ENCODE peak calls at places on chromosome 7, in five cellular contexts. One of them, this sample, is unnamed.

GRCh38 chr7:15503603-15504280 is 58.1 kb downstream of the AGMO start:
- DNase-seq in cardiac fibroblast: peak
- DNase-seq in astrocyte of the hippocampus: no peak
- DNase-seq in NCI-H1105: no peak
- DNase-seq in stimulated activated CD4-positive, alpha-beta T cell treated with anti-CD3 and anti-CD28 coated beads, Interleukin-1b, Interleukin-23, amount 100 ng/mL, for 24 hours: no peak
- DNase-seq in this sample: no peak

GRCh38 chr7:150801242-150801945 is 825 bp downstream of the TMEM176A start:
- DNase-seq in cardiac fibroblast: no peak
- DNase-seq in astrocyte of the hippocampus: no peak
- DNase-seq in NCI-H1105: no peak
- DNase-seq in stimulated activated CD4-positive, alpha-beta T cell treated with anti-CD3 and anti-CD28 coated beads, Interleukin-1b, Interleukin-23, amount 100 ng/mL, for 24 hours: no peak
- DNase-seq in this sample: no peak

GRCh38 chr7:2812831-2813230 is 31.3 kb downstream of the GNA12 start:
- DNase-seq in cardiac fibroblast: peak
- DNase-seq in astrocyte of the hippocampus: no peak
- DNase-seq in NCI-H1105: no peak
- DNase-seq in stimulated activated CD4-positive, alpha-beta T cell treated with anti-CD3 and anti-CD28 coated beads, Interleukin-1b, Interleukin-23, amount 100 ng/mL, for 24 hours: no peak
- DNase-seq in this sample: no peak

GRCh38 chr7:1275685-1276424 is 43.2 kb downstream of the UNCX start:
- DNase-seq in cardiac fibroblast: no peak
- DNase-seq in astrocyte of the hippocampus: peak
- DNase-seq in NCI-H1105: peak
- DNase-seq in stimulated activated CD4-positive, alpha-beta T cell treated with anti-CD3 and anti-CD28 coated beads, Interleukin-1b, Interleukin-23, amount 100 ng/mL, for 24 hours: no peak
- DNase-seq in this sample: no peak

GRCh38 chr7:75806560-75807307 is 6.9 kb downstream of the CCL24 start:
- DNase-seq in cardiac fibroblast: no peak
- DNase-seq in astrocyte of the hippocampus: no peak
- DNase-seq in NCI-H1105: no peak
- DNase-seq in stimulated activated CD4-positive, alpha-beta T cell treated with anti-CD3 and anti-CD28 coated beads, Interleukin-1b, Interleukin-23, amount 100 ng/mL, for 24 hours: no peak
- DNase-seq in this sample: no peak

GRCh38 chr7:105210721-105211205 is 178.0 kb downstream of the SRPK2 start:
- DNase-seq in cardiac fibroblast: no peak
- DNase-seq in astrocyte of the hippocampus: peak
- DNase-seq in NCI-H1105: no peak
- DNase-seq in stimulated activated CD4-positive, alpha-beta T cell treated with anti-CD3 and anti-CD28 coated beads, Interleukin-1b, Interleukin-23, amount 100 ng/mL, for 24 hours: no peak
- DNase-seq in this sample: no peak

GRCh38 chr7:158802535-158803199 is 26.6 kb downstream of the ESYT2 start:
- DNase-seq in cardiac fibroblast: peak
- DNase-seq in astrocyte of the hippocampus: peak
- DNase-seq in NCI-H1105: no peak
- DNase-seq in stimulated activated CD4-positive, alpha-beta T cell treated with anti-CD3 and anti-CD28 coated beads, Interleukin-1b, Interleukin-23, amount 100 ng/mL, for 24 hours: no peak
- DNase-seq in this sample: no peak

GRCh38 chr7:146478975-146479492 is 362.4 kb downstream of the CNTNAP2 start:
- DNase-seq in cardiac fibroblast: no peak
- DNase-seq in astrocyte of the hippocampus: no peak
- DNase-seq in NCI-H1105: no peak
- DNase-seq in stimulated activated CD4-positive, alpha-beta T cell treated with anti-CD3 and anti-CD28 coated beads, Interleukin-1b, Interleukin-23, amount 100 ng/mL, for 24 hours: no peak
- DNase-seq in this sample: no peak

GRCh38 chr7:115707236-115707635 is 323.3 kb downstream of the TFEC start:
- DNase-seq in cardiac fibroblast: peak
- DNase-seq in astrocyte of the hippocampus: peak
- DNase-seq in NCI-H1105: peak
- DNase-seq in stimulated activated CD4-positive, alpha-beta T cell treated with anti-CD3 and anti-CD28 coated beads, Interleukin-1b, Interleukin-23, amount 100 ng/mL, for 24 hours: no peak
- DNase-seq in this sample: no peak

GRCh38 chr7:139619367-139619657 is 95.8 kb downstream of the CLEC2L start:
- DNase-seq in cardiac fibroblast: peak
- DNase-seq in astrocyte of the hippocampus: peak
- DNase-seq in NCI-H1105: no peak
- DNase-seq in stimulated activated CD4-positive, alpha-beta T cell treated with anti-CD3 and anti-CD28 coated beads, Interleukin-1b, Interleukin-23, amount 100 ng/mL, for 24 hours: no peak
- DNase-seq in this sample: no peak

GRCh38 chr7:43647772-43648643 is 65.1 kb downstream of the STK17A start:
- DNase-seq in cardiac fibroblast: peak
- DNase-seq in astrocyte of the hippocampus: peak
- DNase-seq in NCI-H1105: peak
- DNase-seq in stimulated activated CD4-positive, alpha-beta T cell treated with anti-CD3 and anti-CD28 coated beads, Interleukin-1b, Interleukin-23, amount 100 ng/mL, for 24 hours: no peak
- DNase-seq in this sample: no peak

GRCh38 chr7:17521437-17521836 is 223.0 kb downstream of the AHR start:
- DNase-seq in cardiac fibroblast: peak
- DNase-seq in astrocyte of the hippocampus: peak
- DNase-seq in NCI-H1105: no peak
- DNase-seq in stimulated activated CD4-positive, alpha-beta T cell treated with anti-CD3 and anti-CD28 coated beads, Interleukin-1b, Interleukin-23, amount 100 ng/mL, for 24 hours: no peak
- DNase-seq in this sample: no peak

GRCh38 chr7:140638311-140638791 is 2.3 kb downstream of the DENND2A start:
- DNase-seq in cardiac fibroblast: peak
- DNase-seq in astrocyte of the hippocampus: peak
- DNase-seq in NCI-H1105: no peak
- DNase-seq in stimulated activated CD4-positive, alpha-beta T cell treated with anti-CD3 and anti-CD28 coated beads, Interleukin-1b, Interleukin-23, amount 100 ng/mL, for 24 hours: no peak
- DNase-seq in this sample: no peak

GRCh38 chr7:74289660-74290589 is 718 bp downstream of the CLIP2 start:
- DNase-seq in cardiac fibroblast: no peak
- DNase-seq in astrocyte of the hippocampus: peak
- DNase-seq in NCI-H1105: peak
- DNase-seq in stimulated activated CD4-positive, alpha-beta T cell treated with anti-CD3 and anti-CD28 coated beads, Interleukin-1b, Interleukin-23, amount 100 ng/mL, for 24 hours: no peak
- DNase-seq in this sample: no peak

GRCh38 chr7:141416691-141417268 is 134.4 kb upstream of the AGK start:
- DNase-seq in cardiac fibroblast: no peak
- DNase-seq in astrocyte of the hippocampus: no peak
- DNase-seq in NCI-H1105: no peak
- DNase-seq in stimulated activated CD4-positive, alpha-beta T cell treated with anti-CD3 and anti-CD28 coated beads, Interleukin-1b, Interleukin-23, amount 100 ng/mL, for 24 hours: no peak
- DNase-seq in this sample: no peak

GRCh38 chr7:79820387-79820786 is 314.2 kb upstream of the GNAI1 start:
- DNase-seq in cardiac fibroblast: peak
- DNase-seq in astrocyte of the hippocampus: peak
- DNase-seq in NCI-H1105: peak
- DNase-seq in stimulated activated CD4-positive, alpha-beta T cell treated with anti-CD3 and anti-CD28 coated beads, Interleukin-1b, Interleukin-23, amount 100 ng/mL, for 24 hours: no peak
- DNase-seq in this sample: peak

GRCh38 chr7:80362677-80363076 is 149.2 kb downstream of the GNAT3 start:
- DNase-seq in cardiac fibroblast: peak
- DNase-seq in astrocyte of the hippocampus: no peak
- DNase-seq in NCI-H1105: no peak
- DNase-seq in stimulated activated CD4-positive, alpha-beta T cell treated with anti-CD3 and anti-CD28 coated beads, Interleukin-1b, Interleukin-23, amount 100 ng/mL, for 24 hours: no peak
- DNase-seq in this sample: no peak

GRCh38 chr7:138460176-138460648 is at the start of gene TRIM24:
- DNase-seq in cardiac fibroblast: no peak
- DNase-seq in astrocyte of the hippocampus: no peak
- DNase-seq in NCI-H1105: no peak
- DNase-seq in stimulated activated CD4-positive, alpha-beta T cell treated with anti-CD3 and anti-CD28 coated beads, Interleukin-1b, Interleukin-23, amount 100 ng/mL, for 24 hours: peak
- DNase-seq in this sample: no peak

This sample was measured in mesothelial cell of epicardium.